ENCODE peak calls at places on chromosome 11, in seven cellular contexts. Y is anterior cingulate cortex, B is HEK293T, K is pancreas, U is H4, H is HT-29, J is AG20443. D is an unnamed sample.
A peak's percentile ranks its signal among the peaks of the same experiment; 100 is the strongest.

GRCh38 chr11:122020902-122021301 is 95.1 kb downstream of the BLID start:
- DNase-seq in Y (no peak), B (no peak), K (no peak), U (no peak), H (no peak), J (no peak), D (no peak)

GRCh38 chr11:8810331-8811301 is 100.4 kb upstream of the AKIP1 start:
- DNase-seq in Y (peak; percentile 71), B (no peak), K (peak; percentile 82), U (no peak), H (peak; percentile 93), J (peak; percentile 91), D (peak; percentile 84)

GRCh38 chr11:15291885-15292284 is 177.2 kb downstream of the INSC start:
- DNase-seq in Y (no peak), B (no peak), K (peak; percentile 50), U (no peak), H (no peak), J (no peak), D (no peak)

GRCh38 chr11:59551651-59552521 is 40.5 kb downstream of the OR4D9 start:
- DNase-seq in Y (no peak), B (no peak), K (peak; percentile 45), U (peak; percentile 76), H (peak; percentile 87), J (peak; percentile 41), D (peak; percentile 62)

GRCh38 chr11:82978422-82979099 is 77.0 kb downstream of the DDIAS start:
- DNase-seq in Y (no peak), B (no peak), K (no peak), U (peak; percentile 33), H (no peak), J (peak; percentile 49), D (no peak)

GRCh38 chr11:61551630-61552029 is 29.2 kb downstream of the SYT7 start:
- DNase-seq in Y (no peak), B (no peak), K (peak; percentile 52), U (peak; percentile 86), H (peak; percentile 31), J (peak; percentile 82), D (no peak)

GRCh38 chr11:97428247-97428646 is 1038.4 kb downstream of the JRKL start:
- DNase-seq in Y (no peak), B (no peak), K (no peak), U (no peak), H (no peak), J (no peak), D (no peak)

GRCh38 chr11:2137202-2138071 is 1.8 kb downstream of the IGF2 start:
- DNase-seq in Y (no peak), B (peak; percentile 62), K (no peak), U (peak; percentile 63), H (peak; percentile 66), J (peak; percentile 90), D (peak; percentile 93)

GRCh38 chr11:26599421-26599820 is 27.4 kb upstream of the MUC15 start:
- DNase-seq in Y (no peak), B (no peak), K (no peak), U (peak; percentile 31), H (peak; percentile 49), J (peak; percentile 57), D (no peak)

GRCh38 chr11:30312243-30312642 is 10.7 kb upstream of the ARL14EP start:
- DNase-seq in Y (no peak), B (no peak), K (no peak), U (no peak), H (no peak), J (no peak), D (no peak)

D was measured in SJCRH30.